ENCODE peak calls at places on chromosomes 11 and 22, in nine cellular contexts. One of them, this sample, is unnamed.
A peak's percentile ranks its signal among the peaks of the same experiment; 100 is the strongest.

GRCh38 chr11:82043316-82043715 is 690.3 kb downstream of the FAM181B start:
- DNase-seq in ovary: no peak
- DNase-seq in spleen: no peak
- DNase-seq in brain microvascular endothelial cell: no peak
- DNase-seq in fibroblast of lung: peak; percentile 35
- DNase-seq in tibial nerve: no peak
- DNase-seq in endodermal cell: no peak
- DNase-seq in HCT116: no peak
- DNase-seq in heart left ventricle: no peak
- DNase-seq in this sample: no peak

GRCh38 chr22:27382947-27383346 is 418.6 kb downstream of the MN1 start:
- DNase-seq in tibial nerve: no peak
- DNase-seq in ovary: no peak
- DNase-seq in spleen: no peak
- DNase-seq in HCT116: no peak
- DNase-seq in heart left ventricle: no peak
- DNase-seq in endodermal cell: no peak
- DNase-seq in fibroblast of lung: no peak
- DNase-seq in brain microvascular endothelial cell: no peak
- DNase-seq in this sample: no peak

GRCh38 chr22:27870234-27871191 is 48.5 kb downstream of the PITPNB start:
- DNase-seq in heart left ventricle: no peak
- DNase-seq in endodermal cell: no peak
- DNase-seq in brain microvascular endothelial cell: no peak
- DNase-seq in HCT116: no peak
- DNase-seq in fibroblast of lung: no peak
- DNase-seq in tibial nerve: no peak
- DNase-seq in spleen: no peak
- DNase-seq in ovary: no peak
- DNase-seq in this sample: no peak

GRCh38 chr22:32874330-32874729 is 72.8 kb downstream of the TIMP3 start:
- DNase-seq in endodermal cell: no peak
- DNase-seq in fibroblast of lung: no peak
- DNase-seq in brain microvascular endothelial cell: no peak
- DNase-seq in tibial nerve: no peak
- DNase-seq in heart left ventricle: no peak
- DNase-seq in ovary: no peak
- DNase-seq in HCT116: no peak
- DNase-seq in spleen: no peak
- DNase-seq in this sample: no peak

GRCh38 chr22:50730013-50730891 is 7.8 kb upstream of the ACR start:
- DNase-seq in heart left ventricle: peak; percentile 24
- DNase-seq in endodermal cell: no peak
- DNase-seq in fibroblast of lung: no peak
- DNase-seq in tibial nerve: peak; percentile 11
- DNase-seq in brain microvascular endothelial cell: no peak
- DNase-seq in spleen: peak; percentile 75
- DNase-seq in ovary: peak; percentile 29
- DNase-seq in HCT116: no peak
- DNase-seq in this sample: no peak

GRCh38 chr22:49406879-49407587 is 420.6 kb downstream of the BRD1 start:
- DNase-seq in brain microvascular endothelial cell: no peak
- DNase-seq in spleen: no peak
- DNase-seq in tibial nerve: no peak
- DNase-seq in fibroblast of lung: no peak
- DNase-seq in ovary: no peak
- DNase-seq in endodermal cell: no peak
- DNase-seq in heart left ventricle: no peak
- DNase-seq in HCT116: no peak
- DNase-seq in this sample: no peak

GRCh38 chr11:119843760-119844330 is 114.8 kb upstream of the NECTIN1 start:
- DNase-seq in heart left ventricle: no peak
- DNase-seq in tibial nerve: no peak
- DNase-seq in endodermal cell: no peak
- DNase-seq in spleen: peak; percentile 40
- DNase-seq in brain microvascular endothelial cell: no peak
- DNase-seq in fibroblast of lung: no peak
- DNase-seq in HCT116: no peak
- DNase-seq in ovary: no peak
- DNase-seq in this sample: no peak

GRCh38 chr22:17774206-17774927 is at the start of gene BID:
- DNase-seq in ovary: peak; percentile 56
- DNase-seq in endodermal cell: peak; percentile 71
- DNase-seq in heart left ventricle: peak; percentile 62
- DNase-seq in spleen: peak; percentile 96
- DNase-seq in tibial nerve: no peak
- DNase-seq in HCT116: no peak
- DNase-seq in fibroblast of lung: no peak
- DNase-seq in brain microvascular endothelial cell: no peak
- DNase-seq in this sample: peak; percentile 44

GRCh38 chr11:40306938-40307548 is 1152.4 kb downstream of the LRRC4C start:
- DNase-seq in ovary: no peak
- DNase-seq in brain microvascular endothelial cell: peak; percentile 59
- DNase-seq in tibial nerve: no peak
- DNase-seq in spleen: no peak
- DNase-seq in heart left ventricle: no peak
- DNase-seq in fibroblast of lung: peak; percentile 67
- DNase-seq in endodermal cell: peak; percentile 52
- DNase-seq in HCT116: no peak
- DNase-seq in this sample: no peak

GRCh38 chr22:38982008-38982927 is at the start of gene APOBEC3B:
- DNase-seq in spleen: peak; percentile 92
- DNase-seq in ovary: peak; percentile 87
- DNase-seq in heart left ventricle: peak; percentile 90
- DNase-seq in HCT116: peak; percentile 81
- DNase-seq in brain microvascular endothelial cell: peak; percentile 80
- DNase-seq in endodermal cell: peak; percentile 72
- DNase-seq in fibroblast of lung: peak; percentile 94
- DNase-seq in tibial nerve: peak; percentile 68
- DNase-seq in this sample: peak; percentile 10

GRCh38 chr22:35379146-35379993 is 1.5 kb upstream of the HMOX1 start:
- DNase-seq in fibroblast of lung: no peak
- DNase-seq in HCT116: no peak
- DNase-seq in brain microvascular endothelial cell: no peak
- DNase-seq in tibial nerve: no peak
- DNase-seq in heart left ventricle: no peak
- DNase-seq in endodermal cell: peak; percentile 70
- DNase-seq in ovary: no peak
- DNase-seq in spleen: no peak
- DNase-seq in this sample: no peak

GRCh38 chr22:35380013-35380412 is 883 bp upstream of the HMOX1 start:
- DNase-seq in endodermal cell: no peak
- DNase-seq in fibroblast of lung: peak; percentile 38
- DNase-seq in ovary: no peak
- DNase-seq in tibial nerve: no peak
- DNase-seq in spleen: no peak
- DNase-seq in brain microvascular endothelial cell: no peak
- DNase-seq in HCT116: no peak
- DNase-seq in heart left ventricle: no peak
- DNase-seq in this sample: no peak

GRCh38 chr22:35378547-35379078 is 2.3 kb upstream of the HMOX1 start:
- DNase-seq in ovary: no peak
- DNase-seq in tibial nerve: no peak
- DNase-seq in heart left ventricle: no peak
- DNase-seq in brain microvascular endothelial cell: no peak
- DNase-seq in fibroblast of lung: no peak
- DNase-seq in spleen: no peak
- DNase-seq in HCT116: no peak
- DNase-seq in endodermal cell: peak; percentile 59
- DNase-seq in this sample: no peak

GRCh38 chr22:35381424-35381772 is 502 bp downstream of the HMOX1 start:
- DNase-seq in spleen: no peak
- DNase-seq in endodermal cell: no peak
- DNase-seq in HCT116: no peak
- DNase-seq in tibial nerve: no peak
- DNase-seq in ovary: no peak
- DNase-seq in heart left ventricle: no peak
- DNase-seq in brain microvascular endothelial cell: no peak
- DNase-seq in fibroblast of lung: no peak
- DNase-seq in this sample: no peak

DNA sequence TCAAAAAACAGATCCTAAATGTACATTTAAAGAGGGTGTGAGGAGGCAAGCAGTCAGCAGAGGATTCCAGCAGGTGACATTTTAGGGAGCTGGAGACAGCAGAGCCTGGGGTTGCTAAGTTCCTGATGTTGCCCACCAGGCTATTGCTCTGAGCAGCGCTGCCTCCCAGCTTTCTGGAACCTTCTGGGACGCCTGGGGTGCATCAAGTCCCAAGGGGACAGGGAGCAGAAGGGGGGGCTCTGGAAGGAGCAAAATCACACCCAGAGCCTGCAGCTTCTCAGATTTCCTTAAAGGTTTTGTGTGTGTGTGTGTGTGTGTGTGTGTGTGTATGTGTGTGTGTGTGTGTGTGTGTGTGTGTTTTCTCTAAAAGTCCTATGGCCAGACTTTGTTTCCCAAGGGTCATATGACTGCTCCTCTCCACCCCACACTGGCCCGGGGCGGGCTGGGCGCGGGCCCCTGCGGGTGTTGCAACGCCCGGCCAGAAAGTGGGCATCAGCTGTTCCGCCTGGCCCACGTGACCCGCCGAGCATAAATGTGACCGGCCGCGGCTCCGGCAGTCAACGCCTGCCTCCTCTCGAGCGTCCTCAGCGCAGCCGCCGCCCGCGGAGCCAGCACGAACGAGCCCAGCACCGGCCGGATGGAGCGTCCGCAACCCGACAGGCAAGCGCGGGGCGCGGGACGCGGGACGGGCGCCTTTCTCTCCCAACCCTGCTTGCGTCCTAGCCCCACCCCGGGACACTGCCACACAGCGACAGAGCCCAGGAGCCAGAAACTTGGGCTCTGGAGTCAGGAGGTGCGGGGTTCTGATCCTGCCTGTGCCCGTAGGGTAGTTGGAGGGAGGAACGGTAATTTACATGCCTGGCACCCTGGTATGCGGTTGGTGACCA is at the start of gene HMOX1:
- DNase-seq in fibroblast of lung: peak; percentile 95
- DNase-seq in spleen: peak; percentile 97
- DNase-seq in ovary: peak; percentile 95
- DNase-seq in HCT116: peak; percentile 51
- DNase-seq in brain microvascular endothelial cell: peak; percentile 70
- DNase-seq in tibial nerve: peak; percentile 94
- DNase-seq in endodermal cell: peak; percentile 92
- DNase-seq in heart left ventricle: peak; percentile 92
- DNase-seq in this sample: peak; percentile 38
- TF ChIP-seq CTCF in fibroblast of lung: no peak
- TF ChIP-seq CTCF in spleen: no peak
- TF ChIP-seq CTCF in ovary: no peak
- TF ChIP-seq CTCF in HCT116: peak; percentile 7
- TF ChIP-seq CTCF in brain microvascular endothelial cell: peak; percentile 13
- TF ChIP-seq CTCF in tibial nerve: peak; percentile 24
- TF ChIP-seq CTCF in endodermal cell: no peak
- TF ChIP-seq CTCF in heart left ventricle: no peak
- TF ChIP-seq CTCF in this sample: no peak

GRCh38 chr22:44992166-44992565 is 17.6 kb downstream of the PHF21B start:
- DNase-seq in brain microvascular endothelial cell: no peak
- DNase-seq in tibial nerve: no peak
- DNase-seq in heart left ventricle: no peak
- DNase-seq in HCT116: no peak
- DNase-seq in fibroblast of lung: no peak
- DNase-seq in endodermal cell: no peak
- DNase-seq in ovary: no peak
- DNase-seq in spleen: no peak
- DNase-seq in this sample: no peak

GRCh38 chr22:44990328-44990727 is 19.5 kb downstream of the PHF21B start:
- DNase-seq in spleen: no peak
- DNase-seq in tibial nerve: no peak
- DNase-seq in ovary: no peak
- DNase-seq in endodermal cell: no peak
- DNase-seq in fibroblast of lung: no peak
- DNase-seq in HCT116: no peak
- DNase-seq in brain microvascular endothelial cell: no peak
- DNase-seq in heart left ventricle: no peak
- DNase-seq in this sample: no peak

GRCh38 chr22:44991218-44991617 is 18.6 kb downstream of the PHF21B start:
- DNase-seq in ovary: no peak
- DNase-seq in HCT116: no peak
- DNase-seq in heart left ventricle: no peak
- DNase-seq in tibial nerve: no peak
- DNase-seq in fibroblast of lung: no peak
- DNase-seq in spleen: no peak
- DNase-seq in brain microvascular endothelial cell: no peak
- DNase-seq in endodermal cell: no peak
- DNase-seq in this sample: no peak

GRCh38 chr22:44988671-44989070 is 21.1 kb downstream of the PHF21B start:
- DNase-seq in HCT116: no peak
- DNase-seq in fibroblast of lung: no peak
- DNase-seq in spleen: no peak
- DNase-seq in ovary: no peak
- DNase-seq in brain microvascular endothelial cell: no peak
- DNase-seq in tibial nerve: no peak
- DNase-seq in endodermal cell: no peak
- DNase-seq in heart left ventricle: no peak
- DNase-seq in this sample: no peak

GRCh38 chr22:44990810-44991209 is 19.0 kb downstream of the PHF21B start:
- DNase-seq in brain microvascular endothelial cell: no peak
- DNase-seq in endodermal cell: no peak
- DNase-seq in fibroblast of lung: no peak
- DNase-seq in tibial nerve: no peak
- DNase-seq in spleen: no peak
- DNase-seq in heart left ventricle: no peak
- DNase-seq in HCT116: no peak
- DNase-seq in ovary: no peak
- DNase-seq in this sample: no peak
- H3K36me3 ChIP-seq in brain microvascular endothelial cell: no peaks in the 10 kb centered on the region
- H3K36me3 ChIP-seq in endodermal cell: peaks cover 48% of the 10 kb centered on the region
- H3K36me3 ChIP-seq in fibroblast of lung: no peaks in the 10 kb centered on the region
- H3K36me3 ChIP-seq in tibial nerve: no peaks in the 10 kb centered on the region
- H3K36me3 ChIP-seq in spleen: no peaks in the 10 kb centered on the region
- H3K36me3 ChIP-seq in heart left ventricle: no peaks in the 10 kb centered on the region
- H3K36me3 ChIP-seq in HCT116: no peaks in the 10 kb centered on the region
- H3K36me3 ChIP-seq in ovary: no peaks in the 10 kb centered on the region
- H3K36me3 ChIP-seq in this sample: no peaks in the 10 kb centered on the region

GRCh38 chr22:46681010-46681409 is 57.0 kb downstream of the CERK start:
- DNase-seq in fibroblast of lung: no peak
- DNase-seq in endodermal cell: no peak
- DNase-seq in spleen: no peak
- DNase-seq in tibial nerve: no peak
- DNase-seq in brain microvascular endothelial cell: no peak
- DNase-seq in ovary: no peak
- DNase-seq in HCT116: no peak
- DNase-seq in heart left ventricle: no peak
- DNase-seq in this sample: no peak
- TF ChIP-seq CTCF in fibroblast of lung: no peak
- TF ChIP-seq CTCF in endodermal cell: no peak
- TF ChIP-seq CTCF in spleen: no peak
- TF ChIP-seq CTCF in tibial nerve: no peak
- TF ChIP-seq CTCF in brain microvascular endothelial cell: peak; percentile 55
- TF ChIP-seq CTCF in ovary: no peak
- TF ChIP-seq CTCF in HCT116: peak; percentile 55
- TF ChIP-seq CTCF in heart left ventricle: no peak
- TF ChIP-seq CTCF in this sample: peak; percentile 24

DNA sequence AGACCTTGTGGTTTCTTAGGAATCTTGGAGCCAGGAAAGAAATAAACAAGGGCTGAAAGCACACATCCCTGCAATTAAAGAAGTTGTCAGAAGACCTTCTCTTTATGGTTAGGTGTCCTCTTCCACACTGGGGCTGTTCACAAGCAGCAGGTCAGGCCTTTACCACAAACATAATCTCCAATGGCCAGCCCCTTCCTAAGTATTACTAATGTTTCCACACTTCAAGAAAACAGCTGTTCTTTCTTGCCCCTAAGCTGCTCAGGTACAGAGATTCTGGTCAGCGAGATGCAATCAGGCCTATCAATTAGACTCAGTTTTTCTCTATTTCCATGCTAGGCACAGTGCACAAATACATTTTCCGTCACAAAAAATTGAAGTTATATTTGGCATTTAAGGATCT is 5.3 kb downstream of the PRAME start:
- DNase-seq in brain microvascular endothelial cell: no peak
- DNase-seq in tibial nerve: no peak
- DNase-seq in HCT116: no peak
- DNase-seq in endodermal cell: no peak
- DNase-seq in fibroblast of lung: no peak
- DNase-seq in spleen: no peak
- DNase-seq in ovary: no peak
- DNase-seq in heart left ventricle: no peak
- DNase-seq in this sample: no peak
- H3K36me3 ChIP-seq in brain microvascular endothelial cell: no peaks in the 10 kb centered on the region
- H3K36me3 ChIP-seq in tibial nerve: no peaks in the 10 kb centered on the region
- H3K36me3 ChIP-seq in HCT116: peaks cover 9% of the 10 kb centered on the region
- H3K36me3 ChIP-seq in endodermal cell: no peaks in the 10 kb centered on the region
- H3K36me3 ChIP-seq in fibroblast of lung: no peaks in the 10 kb centered on the region
- H3K36me3 ChIP-seq in spleen: no peaks in the 10 kb centered on the region
- H3K36me3 ChIP-seq in ovary: no peaks in the 10 kb centered on the region
- H3K36me3 ChIP-seq in heart left ventricle: no peaks in the 10 kb centered on the region
- H3K36me3 ChIP-seq in this sample: no peaks in the 10 kb centered on the region